ENCODE peak calls at places on chromosomes 11 and 22, in eight cellular contexts. M is IMR-90, T is SK-N-MC, Y is fibroblast of lung, X is mesenchymal stem cell, B is kidney, P is K562, K is H9. C is an unnamed sample.

GRCh38 chr11:72519220-72519881 is 85.0 kb upstream of the CLPB start:
- DNase-seq in M (peak; percentile 12), T (no peak), Y (peak; percentile 18), X (peak; percentile 24), B (no peak), P (no peak), K (no peak), C (no peak)

GRCh38 chr22:41768420-41768819 is 32.1 kb upstream of the CCDC134 start:
- DNase-seq in M (peak; percentile 34), T (no peak), Y (no peak), X (peak; percentile 33), B (no peak), P (no peak), K (no peak), C (no peak)

GRCh38 chr11:1873048-1873812 is 18.5 kb downstream of the PRR33 start:
- DNase-seq in M (peak; percentile 24), T (no peak), Y (peak; percentile 81), X (no peak), B (peak; percentile 68), P (no peak), K (no peak), C (no peak)

GRCh38 chr11:107331728-107332127 is 125.9 kb downstream of the CWF19L2 start:
- DNase-seq in M (no peak), T (no peak), Y (no peak), X (no peak), B (no peak), P (no peak), K (no peak), C (no peak)

GRCh38 chr11:69240332-69241074 is 53.5 kb upstream of the MYEOV start:
- DNase-seq in M (peak; percentile 14), T (no peak), Y (peak; percentile 17), X (no peak), B (no peak), P (peak; percentile 14), K (peak; percentile 35), C (no peak)

GRCh38 chr11:104823638-104824037 is 74.6 kb downstream of the CASP12 start:
- DNase-seq in M (no peak), T (no peak), Y (no peak), X (no peak), B (no peak), P (no peak), K (no peak), C (no peak)

GRCh38 chr11:125916683-125917337 is 12.5 kb downstream of the DDX25 start:
- DNase-seq in M (no peak), T (no peak), Y (no peak), X (no peak), B (no peak), P (no peak), K (no peak), C (no peak)

GRCh38 chr11:124716596-124716995 is 23.1 kb upstream of the NRGN start:
- DNase-seq in M (peak; percentile 27), T (peak; percentile 87), Y (no peak), X (no peak), B (no peak), P (no peak), K (no peak), C (no peak)

GRCh38 chr11:107172996-107173395 is 154.7 kb upstream of the GUCY1A2 start:
- DNase-seq in M (no peak), T (no peak), Y (no peak), X (no peak), B (no peak), P (no peak), K (no peak), C (no peak)

GRCh38 chr11:97548280-97548679 is 1158.5 kb downstream of the JRKL start:
- DNase-seq in M (no peak), T (no peak), Y (no peak), X (no peak), B (no peak), P (no peak), K (no peak), C (no peak)

GRCh38 chr11:67732045-67732787 is 57.8 kb upstream of the ALDH3B2 start:
- DNase-seq in M (no peak), T (no peak), Y (no peak), X (no peak), B (no peak), P (peak; percentile 13), K (peak; percentile 45), C (no peak)

GRCh38 chr11:71144010-71144409 is 108.4 kb downstream of the SHANK2 start:
- DNase-seq in M (no peak), T (no peak), Y (no peak), X (no peak), B (peak; percentile 77), P (peak; percentile 45), K (no peak), C (no peak)
- H3K9me3 ChIP-seq in M (no peaks in the 10 kb centered on the region), T (no peaks in the 10 kb centered on the region), Y (no peaks in the 10 kb centered on the region), X (peaks cover 2% of the 10 kb centered on the region), B (no peaks in the 10 kb centered on the region), P (no peaks in the 10 kb centered on the region), K (no peaks in the 10 kb centered on the region), C (no peaks in the 10 kb centered on the region)

GRCh38 chr11:2927851-2928604 is 1.2 kb downstream of the PHLDA2 start:
- DNase-seq in M (peak; percentile 28), T (no peak), Y (peak; percentile 51), X (peak; percentile 58), B (peak; percentile 78), P (peak; percentile 38), K (no peak), C (no peak)
- H3K9ac ChIP-seq in M (peak overlapping the region; percentile 84), T (no peak overlapping the region), Y (peak overlapping the region; percentile 93), X (peak overlapping the region; percentile 88), B (no peak overlapping the region), P (peak overlapping the region; percentile 94), K (no peak overlapping the region), C (peak overlapping the region; percentile 60)

GRCh38 chr22:48695731-48696305 is 1131.9 kb downstream of the BRD1 start:
- DNase-seq in M (no peak), T (no peak), Y (no peak), X (no peak), B (peak; percentile 46), P (no peak), K (no peak), C (no peak)

GRCh38 chr22:48694296-48694883 is 1133.3 kb downstream of the BRD1 start:
- DNase-seq in M (no peak), T (no peak), Y (no peak), X (no peak), B (peak; percentile 49), P (no peak), K (no peak), C (no peak)

GRCh38 chr22:48696371-48696770 is 1131.3 kb downstream of the BRD1 start:
- DNase-seq in M (no peak), T (no peak), Y (no peak), X (no peak), B (peak; percentile 45), P (no peak), K (no peak), C (no peak)

GRCh38 chr22:48693377-48694135 is 1134.1 kb downstream of the BRD1 start:
- DNase-seq in M (no peak), T (no peak), Y (no peak), X (no peak), B (peak; percentile 51), P (no peak), K (no peak), C (no peak)

DNA sequence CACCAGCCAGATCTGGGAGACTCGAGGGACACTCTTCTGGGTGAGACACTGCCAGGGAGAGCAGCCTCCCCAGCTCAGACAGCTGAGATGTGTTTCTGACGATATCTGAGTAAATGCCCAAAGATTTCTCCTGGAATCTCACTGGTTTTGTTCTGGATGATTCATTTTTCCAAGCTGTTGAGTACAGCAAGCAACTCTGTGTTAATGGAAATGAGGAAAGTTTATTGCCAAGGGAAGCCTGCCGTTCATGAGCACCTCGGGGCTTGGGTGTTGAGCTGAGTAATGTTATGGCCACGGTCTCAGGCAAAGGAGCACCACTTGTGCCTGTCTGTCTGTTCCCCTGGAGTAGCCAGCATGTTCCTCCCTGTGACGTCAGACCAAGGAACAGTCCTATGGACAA is 1132.4 kb downstream of the BRD1 start:
- DNase-seq in M (no peak), T (no peak), Y (no peak), X (no peak), B (no peak), P (no peak), K (no peak), C (no peak)
- H3K9me3 ChIP-seq in M (peaks cover 72% of the 10 kb centered on the region), T (no peaks in the 10 kb centered on the region), Y (no peaks in the 10 kb centered on the region), X (no peaks in the 10 kb centered on the region), B (no peaks in the 10 kb centered on the region), P (no peaks in the 10 kb centered on the region), K (no peaks in the 10 kb centered on the region), C (no peaks in the 10 kb centered on the region)

GRCh38 chr11:30321321-30321720 is 1.6 kb upstream of the ARL14EP start:
- DNase-seq in M (no peak), T (no peak), Y (no peak), X (no peak), B (no peak), P (no peak), K (no peak), C (no peak)

GRCh38 chr11:30326911-30327310 is 4.0 kb downstream of the ARL14EP start:
- DNase-seq in M (no peak), T (no peak), Y (no peak), X (no peak), B (no peak), P (no peak), K (no peak), C (no peak)

GRCh38 chr11:30326114-30326783 is 3.3 kb downstream of the ARL14EP start:
- DNase-seq in M (peak; percentile 66), T (no peak), Y (no peak), X (peak; percentile 18), B (no peak), P (no peak), K (no peak), C (no peak)

GRCh38 chr11:30322826-30323710 is at the start of gene ARL14EP:
- DNase-seq in M (peak; percentile 96), T (peak; percentile 86), Y (peak; percentile 98), X (peak; percentile 95), B (peak; percentile 97), P (peak; percentile 97), K (peak; percentile 96), C (peak; percentile 87)

DNA sequence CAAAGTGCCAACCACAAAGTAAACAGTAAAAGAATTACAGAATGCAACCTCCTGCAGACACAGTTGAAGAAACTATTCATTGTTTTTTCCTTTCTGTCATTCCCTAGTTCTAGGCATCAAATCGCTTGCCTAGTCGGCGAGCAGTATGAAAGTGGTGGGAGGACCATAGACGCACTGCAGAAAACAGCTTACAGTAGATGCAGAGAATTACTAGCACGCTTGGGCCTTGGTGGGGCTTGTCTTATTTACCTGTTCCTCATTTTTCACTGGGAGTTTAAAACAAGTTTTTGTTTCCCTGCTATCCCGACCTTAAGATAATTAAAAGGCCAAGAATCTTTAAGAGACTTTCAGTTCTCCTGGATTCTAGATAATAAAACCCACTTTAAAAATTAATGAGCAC is 742 bp upstream of the ARL14EP start:
- DNase-seq in M (no peak), T (no peak), Y (no peak), X (peak; percentile 21), B (no peak), P (no peak), K (no peak), C (no peak)
- H3K9ac ChIP-seq in M (no peak overlapping the region), T (peak overlapping the region; percentile 49), Y (no peak overlapping the region), X (peak overlapping the region; percentile 98), B (peak overlapping the region; percentile 90), P (no peak overlapping the region), K (no peak overlapping the region), C (no peak overlapping the region)

DNA sequence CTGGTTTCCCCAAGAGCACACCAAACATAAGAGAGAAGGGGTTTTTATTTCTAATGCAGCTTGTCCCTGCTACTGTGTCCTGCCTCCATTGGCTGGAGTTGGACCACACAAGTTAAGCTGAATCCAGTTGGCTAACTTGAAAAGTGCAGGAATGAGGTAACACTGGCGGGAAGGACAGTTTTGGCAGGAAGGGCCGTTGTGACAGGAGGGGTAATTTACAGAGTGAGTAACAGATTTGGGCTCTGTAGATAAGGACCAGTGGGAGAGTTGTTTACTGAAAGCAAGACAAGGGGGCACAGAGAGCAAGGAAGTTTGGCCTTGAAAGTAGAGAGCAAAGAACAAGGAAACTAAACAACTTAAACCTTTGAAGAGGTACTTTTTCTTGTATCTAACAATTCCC is 1623.3 kb upstream of the RAG2 start:
- DNase-seq in M (no peak), T (no peak), Y (no peak), X (no peak), B (no peak), P (peak; percentile 23), K (no peak), C (no peak)
- H3K9me3 ChIP-seq in M (peaks cover 4% of the 10 kb centered on the region), T (no peaks in the 10 kb centered on the region), Y (no peaks in the 10 kb centered on the region), X (peaks cover 48% of the 10 kb centered on the region), B (no peaks in the 10 kb centered on the region), P (peaks cover 3% of the 10 kb centered on the region), K (peaks cover 7% of the 10 kb centered on the region), C (peaks cover 5% of the 10 kb centered on the region)